ENCODE peak calls at places on chromosomes 16 and 17, in nine cellular contexts. One of them, this sample, is unnamed.

GRCh38 chr17:8162997-8163977 is 539 bp upstream of the VAMP2 start:
- DNase-seq in mammary epithelial cell: no peak
- DNase-seq in IMR-90: no peak
- DNase-seq in H9: peak; percentile 95
- DNase-seq in A549: peak; percentile 46
- DNase-seq in psoas muscle: peak; percentile 64
- DNase-seq in aorta: peak; percentile 65
- DNase-seq in Peyer's patch: no peak
- DNase-seq in adrenal gland: peak; percentile 45
- DNase-seq in this sample: peak; percentile 39

GRCh38 chr16:89598199-89598598 is 15.2 kb upstream of the DPEP1 start:
- DNase-seq in mammary epithelial cell: no peak
- DNase-seq in IMR-90: peak; percentile 43
- DNase-seq in H9: no peak
- DNase-seq in A549: peak; percentile 44
- DNase-seq in psoas muscle: no peak
- DNase-seq in aorta: no peak
- DNase-seq in Peyer's patch: no peak
- DNase-seq in adrenal gland: no peak
- DNase-seq in this sample: no peak

GRCh38 chr16:1475552-1476114 is 805 bp upstream of the CLCN7 start:
- DNase-seq in mammary epithelial cell: no peak
- DNase-seq in IMR-90: no peak
- DNase-seq in H9: no peak
- DNase-seq in A549: no peak
- DNase-seq in psoas muscle: no peak
- DNase-seq in aorta: no peak
- DNase-seq in Peyer's patch: no peak
- DNase-seq in adrenal gland: no peak
- DNase-seq in this sample: no peak

GRCh38 chr16:89476811-89477261 is 13.5 kb downstream of the ANKRD11 start:
- DNase-seq in mammary epithelial cell: no peak
- DNase-seq in IMR-90: no peak
- DNase-seq in H9: no peak
- DNase-seq in A549: no peak
- DNase-seq in psoas muscle: no peak
- DNase-seq in aorta: no peak
- DNase-seq in Peyer's patch: peak; percentile 31
- DNase-seq in adrenal gland: no peak
- DNase-seq in this sample: no peak

GRCh38 chr17:80558046-80558445 is 13.4 kb downstream of the RPTOR start:
- DNase-seq in mammary epithelial cell: no peak
- DNase-seq in IMR-90: no peak
- DNase-seq in H9: no peak
- DNase-seq in A549: no peak
- DNase-seq in psoas muscle: no peak
- DNase-seq in aorta: no peak
- DNase-seq in Peyer's patch: no peak
- DNase-seq in adrenal gland: peak; percentile 21
- DNase-seq in this sample: no peak

GRCh38 chr17:76697702-76698465 is 12.9 kb downstream of the MXRA7 start:
- DNase-seq in mammary epithelial cell: no peak
- DNase-seq in IMR-90: peak; percentile 60
- DNase-seq in H9: no peak
- DNase-seq in A549: no peak
- DNase-seq in psoas muscle: no peak
- DNase-seq in aorta: peak; percentile 50
- DNase-seq in Peyer's patch: no peak
- DNase-seq in adrenal gland: peak; percentile 66
- DNase-seq in this sample: peak; percentile 70

GRCh38 chr17:7846063-7846735 is 8.7 kb upstream of the TMEM88 start:
- DNase-seq in mammary epithelial cell: no peak
- DNase-seq in IMR-90: no peak
- DNase-seq in H9: no peak
- DNase-seq in A549: no peak
- DNase-seq in psoas muscle: peak; percentile 56
- DNase-seq in aorta: no peak
- DNase-seq in Peyer's patch: no peak
- DNase-seq in adrenal gland: peak; percentile 22
- DNase-seq in this sample: no peak

GRCh38 chr17:56175299-56175935 is 22.1 kb downstream of the ANKFN1 start:
- DNase-seq in mammary epithelial cell: no peak
- DNase-seq in IMR-90: no peak
- DNase-seq in H9: no peak
- DNase-seq in A549: no peak
- DNase-seq in psoas muscle: no peak
- DNase-seq in aorta: no peak
- DNase-seq in Peyer's patch: no peak
- DNase-seq in adrenal gland: no peak
- DNase-seq in this sample: no peak

GRCh38 chr17:77783991-77784820 is 174.3 kb upstream of the TNRC6C start:
- DNase-seq in mammary epithelial cell: no peak
- DNase-seq in IMR-90: no peak
- DNase-seq in H9: no peak
- DNase-seq in A549: no peak
- DNase-seq in psoas muscle: no peak
- DNase-seq in aorta: no peak
- DNase-seq in Peyer's patch: peak; percentile 42
- DNase-seq in adrenal gland: no peak
- DNase-seq in this sample: no peak

GRCh38 chr17:29176500-29177351 is 3.5 kb downstream of the MYO18A start:
- DNase-seq in mammary epithelial cell: peak; percentile 64
- DNase-seq in IMR-90: peak; percentile 43
- DNase-seq in H9: peak; percentile 88
- DNase-seq in A549: peak; percentile 70
- DNase-seq in psoas muscle: peak; percentile 77
- DNase-seq in aorta: no peak
- DNase-seq in Peyer's patch: peak; percentile 67
- DNase-seq in adrenal gland: peak; percentile 68
- DNase-seq in this sample: no peak

GRCh38 chr16:29808219-29808900 is 2.0 kb downstream of the MAZ start:
- DNase-seq in mammary epithelial cell: no peak
- DNase-seq in IMR-90: no peak
- DNase-seq in H9: no peak
- DNase-seq in A549: no peak
- DNase-seq in psoas muscle: peak; percentile 59
- DNase-seq in aorta: peak; percentile 66
- DNase-seq in Peyer's patch: no peak
- DNase-seq in adrenal gland: peak; percentile 53
- DNase-seq in this sample: no peak

GRCh38 chr16:24009955-24010354 is 174.2 kb downstream of the PRKCB start:
- DNase-seq in mammary epithelial cell: no peak
- DNase-seq in IMR-90: no peak
- DNase-seq in H9: no peak
- DNase-seq in A549: no peak
- DNase-seq in psoas muscle: no peak
- DNase-seq in aorta: no peak
- DNase-seq in Peyer's patch: peak; percentile 43
- DNase-seq in adrenal gland: no peak
- DNase-seq in this sample: no peak
- H3K4me1 ChIP-seq in mammary epithelial cell: no peaks in the 10 kb centered on the region
- H3K4me1 ChIP-seq in IMR-90: no peaks in the 10 kb centered on the region
- H3K4me1 ChIP-seq in H9: no peaks in the 10 kb centered on the region
- H3K4me1 ChIP-seq in A549: no peaks in the 10 kb centered on the region
- H3K4me1 ChIP-seq in psoas muscle: no peaks in the 10 kb centered on the region
- H3K4me1 ChIP-seq in aorta: no peaks in the 10 kb centered on the region
- H3K4me1 ChIP-seq in Peyer's patch: no peaks in the 10 kb centered on the region
- H3K4me1 ChIP-seq in adrenal gland: no peaks in the 10 kb centered on the region
- H3K4me1 ChIP-seq in this sample: no peaks in the 10 kb centered on the region

DNA sequence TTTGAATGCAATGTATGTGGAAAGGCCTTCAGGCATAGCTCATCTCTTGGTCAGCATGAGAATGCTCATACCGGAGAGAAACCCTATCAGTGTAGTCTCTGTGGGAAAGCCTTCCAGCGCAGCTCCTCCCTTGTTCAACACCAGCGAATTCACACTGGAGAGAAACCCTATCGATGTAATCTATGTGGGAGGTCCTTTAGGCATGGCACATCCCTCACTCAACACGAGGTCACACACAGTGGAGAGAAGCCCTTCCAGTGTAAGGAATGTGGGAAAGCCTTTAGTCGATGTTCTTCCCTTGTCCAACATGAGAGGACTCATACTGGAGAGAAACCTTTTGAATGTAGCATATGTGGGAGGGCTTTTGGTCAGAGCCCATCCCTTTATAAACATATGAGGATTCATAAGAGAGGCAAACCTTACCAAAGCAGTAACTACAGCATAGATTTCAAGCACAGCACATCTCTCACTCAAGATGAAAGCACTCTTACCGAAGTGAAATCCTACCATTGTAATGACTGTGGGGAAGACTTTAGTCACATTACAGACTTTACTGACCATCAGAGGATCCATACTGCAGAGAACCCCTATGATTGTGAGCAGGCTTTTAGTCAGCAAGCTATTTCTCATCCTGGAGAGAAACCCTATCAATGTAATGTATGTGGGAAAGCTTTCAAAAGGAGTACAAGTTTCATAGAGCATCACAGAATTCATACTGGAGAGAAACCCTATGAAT is 24.7 kb downstream of the ZFP90 start:
- DNase-seq in mammary epithelial cell: no peak
- DNase-seq in IMR-90: no peak
- DNase-seq in H9: no peak
- DNase-seq in A549: no peak
- DNase-seq in psoas muscle: no peak
- DNase-seq in aorta: no peak
- DNase-seq in Peyer's patch: no peak
- DNase-seq in adrenal gland: no peak
- DNase-seq in this sample: no peak
- H3K9me3 ChIP-seq in mammary epithelial cell: peaks cover 80% of the 10 kb centered on the region
- H3K9me3 ChIP-seq in IMR-90: peaks cover 87% of the 10 kb centered on the region
- H3K9me3 ChIP-seq in H9: peaks cover 91% of the 10 kb centered on the region
- H3K9me3 ChIP-seq in A549: peaks cover 99% of the 10 kb centered on the region
- H3K9me3 ChIP-seq in psoas muscle: peaks cover 95% of the 10 kb centered on the region
- H3K9me3 ChIP-seq in aorta: peaks cover 37% of the 10 kb centered on the region
- H3K9me3 ChIP-seq in Peyer's patch: peaks cover 77% of the 10 kb centered on the region
- H3K9me3 ChIP-seq in adrenal gland: peaks cover 16% of the 10 kb centered on the region
- H3K9me3 ChIP-seq in this sample: peaks cover 38% of the 10 kb centered on the region

DNA sequence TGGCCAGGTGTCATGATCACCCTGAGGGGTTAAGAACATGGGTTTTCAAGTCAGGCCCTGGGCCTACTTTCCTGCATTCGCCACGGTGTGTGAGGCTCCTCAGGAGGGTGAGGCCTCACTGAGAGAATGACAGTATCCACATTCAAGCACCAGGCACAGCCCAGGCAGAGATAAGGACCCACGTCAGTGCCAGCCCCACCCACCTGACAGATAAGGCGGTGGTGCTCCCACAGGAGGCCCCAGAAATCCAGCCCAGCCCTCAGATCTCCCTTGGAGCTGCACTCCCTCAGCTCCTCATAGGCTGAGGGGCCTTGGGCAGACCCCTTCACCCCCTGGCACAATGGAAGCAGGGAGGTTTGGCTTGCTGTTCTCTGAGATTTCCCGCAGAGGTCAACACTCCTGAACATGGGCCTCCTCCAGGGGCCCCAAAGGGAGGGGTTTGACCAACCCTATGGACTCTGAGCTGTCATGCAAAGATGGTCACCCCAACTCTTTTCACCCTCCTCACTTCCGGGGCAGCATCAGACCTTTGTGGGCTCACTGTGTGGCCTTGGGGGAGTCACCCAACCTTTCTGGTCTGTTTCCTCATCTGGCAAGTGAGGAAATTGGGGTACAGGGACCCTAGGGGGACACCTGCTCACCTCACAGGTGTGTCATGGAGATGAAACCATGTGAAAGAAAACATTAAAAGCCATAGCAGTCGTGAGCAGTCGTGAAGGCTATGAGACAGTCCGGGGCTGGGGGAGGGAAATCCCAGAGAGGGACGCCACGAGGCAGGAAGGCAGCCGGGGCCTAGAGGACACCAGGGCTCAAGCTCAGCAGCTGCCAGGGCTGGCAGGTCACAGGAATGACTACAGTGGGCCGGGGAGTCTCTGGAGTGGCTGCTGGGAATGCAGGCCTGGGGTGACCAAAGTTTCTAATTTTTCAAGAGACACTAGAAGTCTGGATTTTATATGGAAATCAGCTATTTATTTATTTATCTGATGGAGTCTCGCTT is 15.4 kb downstream of the PLLP start:
- DNase-seq in mammary epithelial cell: no peak
- DNase-seq in IMR-90: peak; percentile 14
- DNase-seq in H9: no peak
- DNase-seq in A549: no peak
- DNase-seq in psoas muscle: peak; percentile 30
- DNase-seq in aorta: no peak
- DNase-seq in Peyer's patch: no peak
- DNase-seq in adrenal gland: peak; percentile 48
- DNase-seq in this sample: peak; percentile 72
- H3K4me1 ChIP-seq in mammary epithelial cell: peaks cover 25% of the 10 kb centered on the region
- H3K4me1 ChIP-seq in IMR-90: no peaks in the 10 kb centered on the region
- H3K4me1 ChIP-seq in H9: peaks cover 2% of the 10 kb centered on the region
- H3K4me1 ChIP-seq in A549: no peaks in the 10 kb centered on the region
- H3K4me1 ChIP-seq in psoas muscle: no peaks in the 10 kb centered on the region
- H3K4me1 ChIP-seq in aorta: no peaks in the 10 kb centered on the region
- H3K4me1 ChIP-seq in Peyer's patch: peaks cover 13% of the 10 kb centered on the region
- H3K4me1 ChIP-seq in adrenal gland: no peaks in the 10 kb centered on the region
- H3K4me1 ChIP-seq in this sample: peaks cover 3% of the 10 kb centered on the region

DNA sequence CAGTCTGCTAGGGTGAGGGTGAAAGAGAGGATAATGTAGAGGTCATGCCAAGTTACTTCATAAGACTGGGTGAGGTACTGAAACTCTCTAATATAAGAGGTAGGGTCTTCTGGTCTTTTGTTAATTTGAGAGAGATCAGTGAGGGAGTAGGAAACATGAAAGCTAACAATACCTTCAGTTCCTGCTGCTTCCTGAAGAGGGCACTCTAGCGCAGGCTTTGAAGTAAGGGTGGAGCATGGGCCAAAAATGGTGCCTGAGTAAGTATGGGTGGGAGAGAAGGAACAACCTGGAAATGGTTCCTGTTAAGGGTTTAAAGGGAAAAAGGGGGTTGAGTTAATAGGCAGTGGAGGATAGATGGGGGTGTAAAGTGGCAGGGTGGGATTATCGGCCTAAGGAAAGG is 2449.5 kb downstream of the TP53TG3F start:
- DNase-seq in mammary epithelial cell: no peak
- DNase-seq in IMR-90: no peak
- DNase-seq in H9: no peak
- DNase-seq in A549: no peak
- DNase-seq in psoas muscle: no peak
- DNase-seq in aorta: no peak
- DNase-seq in Peyer's patch: no peak
- DNase-seq in adrenal gland: no peak
- DNase-seq in this sample: peak; percentile 19
- H3K9me3 ChIP-seq in mammary epithelial cell: peaks cover 31% of the 10 kb centered on the region
- H3K9me3 ChIP-seq in IMR-90: peaks cover 29% of the 10 kb centered on the region
- H3K9me3 ChIP-seq in H9: peaks cover 98% of the 10 kb centered on the region
- H3K9me3 ChIP-seq in A549: peaks cover 6% of the 10 kb centered on the region
- H3K9me3 ChIP-seq in psoas muscle: no peaks in the 10 kb centered on the region
- H3K9me3 ChIP-seq in aorta: no peaks in the 10 kb centered on the region
- H3K9me3 ChIP-seq in Peyer's patch: no peaks in the 10 kb centered on the region
- H3K9me3 ChIP-seq in adrenal gland: no peaks in the 10 kb centered on the region
- H3K9me3 ChIP-seq in this sample: no peaks in the 10 kb centered on the region